ENCODE peak calls at places on chromosomes 2 and 18, in nine cellular contexts. Z is progenitor cell of endocrine pancreas, E is MM.1S, P is amniotic stem cell, I is GM23338, O is HFF-Myc, Q is HL-60, V is K562, S is NCI-H774. X is an unnamed sample.

GRCh38 chr18:74290831-74291770 is 662 bp downstream of the CYB5A start:
- DNase-seq in Z (peak), E (no peak), P (no peak), I (peak), O (no peak), Q (no peak), V (no peak), S (peak), X (no peak)

GRCh38 chr2:118049140-118050128 is 35.6 kb upstream of the CCDC93 start:
- DNase-seq in Z (no peak), E (peak), P (no peak), I (no peak), O (no peak), Q (no peak), V (no peak), S (no peak), X (no peak)

GRCh38 chr2:36411962-36412444 is 56.4 kb downstream of the CRIM1 start:
- DNase-seq in Z (no peak), E (no peak), P (peak), I (peak), O (no peak), Q (no peak), V (peak), S (no peak), X (no peak)

GRCh38 chr2:43039376-43040080 is 186.9 kb downstream of the ZFP36L2 start:
- DNase-seq in Z (no peak), E (no peak), P (no peak), I (no peak), O (no peak), Q (no peak), V (no peak), S (no peak), X (no peak)

GRCh38 chr2:43838560-43839267 is at the start of the genes ABCG5 and ABCG8:
- DNase-seq in Z (no peak), E (no peak), P (no peak), I (no peak), O (no peak), Q (no peak), V (no peak), S (no peak), X (no peak)

GRCh38 chr2:150484461-150484931 is 3.0 kb downstream of the RND3 start:
- DNase-seq in Z (no peak), E (no peak), P (no peak), I (no peak), O (no peak), Q (no peak), V (no peak), S (no peak), X (no peak)

GRCh38 chr2:60544980-60545560 is 8.4 kb downstream of the BCL11A start:
- DNase-seq in Z (no peak), E (no peak), P (no peak), I (no peak), O (no peak), Q (no peak), V (no peak), S (no peak), X (no peak)

GRCh38 chr2:129011466-129012061 is 692.9 kb upstream of the HS6ST1 start:
- DNase-seq in Z (no peak), E (no peak), P (no peak), I (no peak), O (no peak), Q (no peak), V (no peak), S (no peak), X (no peak)

GRCh38 chr2:191382801-191383200 is 137.6 kb downstream of the MYO1B start:
- DNase-seq in Z (no peak), E (no peak), P (no peak), I (no peak), O (peak), Q (no peak), V (no peak), S (peak), X (no peak)

GRCh38 chr2:226409134-226409533 is 390.5 kb downstream of the IRS1 start:
- DNase-seq in Z (no peak), E (no peak), P (no peak), I (no peak), O (no peak), Q (no peak), V (no peak), S (no peak), X (no peak)

GRCh38 chr2:129641371-129641770 is 338.1 kb upstream of the RAB6C start:
- DNase-seq in Z (no peak), E (no peak), P (no peak), I (no peak), O (no peak), Q (no peak), V (no peak), S (no peak), X (no peak)

GRCh38 chr2:10385933-10386773 is 62.0 kb downstream of the ODC1 start:
- DNase-seq in Z (no peak), E (no peak), P (peak), I (no peak), O (no peak), Q (no peak), V (no peak), S (no peak), X (no peak)

GRCh38 chr2:199757466-199757865 is 93.5 kb downstream of the FTCDNL1 start:
- DNase-seq in Z (no peak), E (no peak), P (no peak), I (no peak), O (no peak), Q (no peak), V (no peak), S (peak), X (no peak)

GRCh38 chr2:1854747-1855146 is 110.4 kb upstream of the PXDN start:
- DNase-seq in Z (no peak), E (no peak), P (no peak), I (peak), O (no peak), Q (no peak), V (peak), S (no peak), X (no peak)

GRCh38 chr2:66122491-66122890 is 312.4 kb upstream of the MEIS1 start:
- DNase-seq in Z (no peak), E (no peak), P (no peak), I (no peak), O (no peak), Q (no peak), V (no peak), S (no peak), X (no peak)

GRCh38 chr2:233075966-233076339 is 15.8 kb downstream of the INPP5D start:
- DNase-seq in Z (no peak), E (peak), P (no peak), I (peak), O (no peak), Q (no peak), V (no peak), S (no peak), X (peak)

GRCh38 chr2:229910832-229911412 is 10.9 kb downstream of the TRIP12 start:
- DNase-seq in Z (no peak), E (peak), P (no peak), I (peak), O (no peak), Q (no peak), V (peak), S (no peak), X (no peak)

GRCh38 chr2:9525266-9525665 is 30.4 kb downstream of the ADAM17 start:
- DNase-seq in Z (no peak), E (no peak), P (no peak), I (no peak), O (no peak), Q (no peak), V (no peak), S (no peak), X (no peak)

GRCh38 chr2:2411008-2411407 is 79.9 kb upstream of the MYT1L start:
- DNase-seq in Z (no peak), E (no peak), P (no peak), I (no peak), O (no peak), Q (no peak), V (no peak), S (no peak), X (no peak)

GRCh38 chr18:58758606-58759005 is 87.3 kb downstream of the MALT1 start:
- DNase-seq in Z (no peak), E (no peak), P (no peak), I (no peak), O (no peak), Q (no peak), V (no peak), S (no peak), X (no peak)

GRCh38 chr2:191401287-191401686 is 156.1 kb downstream of the MYO1B start:
- DNase-seq in Z (no peak), E (no peak), P (no peak), I (peak), O (no peak), Q (no peak), V (no peak), S (no peak), X (no peak)